ENCODE peak calls at places on chromosomes 12 and 14, in five cellular contexts. F is foreskin fibroblast, P is upper lobe of left lung, H is fibroblast of lung, B is HCT116. Z is an unnamed sample.

GRCh38 chr14:56116128-56116900 is 1.9 kb upstream of the PELI2 start:
- DNase-seq in F (no peak), P (no peak), H (no peak), B (no peak), Z (no peak)

GRCh38 chr12:28424965-28425364 is 234.7 kb downstream of the CCDC91 start:
- DNase-seq in F (no peak), P (no peak), H (peak; percentile 94), B (no peak), Z (peak; percentile 45)

GRCh38 chr14:54538055-54538454 is 28.3 kb downstream of the CGRRF1 start:
- DNase-seq in F (no peak), P (no peak), H (no peak), B (no peak), Z (no peak)

GRCh38 chr14:28823245-28823644 is 56.7 kb downstream of the FOXG1 start:
- DNase-seq in F (no peak), P (no peak), H (no peak), B (no peak), Z (no peak)

GRCh38 chr12:127779301-127780045 is 487.5 kb upstream of the TMEM132C start:
- DNase-seq in F (no peak), P (no peak), H (peak; percentile 28), B (no peak), Z (peak; percentile 1)

GRCh38 chr12:121443193-121443829 is 43.4 kb downstream of the RNF34 start:
- DNase-seq in F (peak; percentile 67), P (peak; percentile 94), H (peak; percentile 50), B (peak; percentile 24), Z (peak; percentile 70)

GRCh38 chr12:21073129-21073528 is 57.9 kb upstream of the SLCO1B1 start:
- DNase-seq in F (no peak), P (no peak), H (peak; percentile 3), B (peak; percentile 45), Z (no peak)

GRCh38 chr14:104650057-104650980 is 39.1 kb upstream of the INF2 start:
- DNase-seq in F (peak; percentile 35), P (peak; percentile 95), H (peak; percentile 29), B (no peak), Z (peak; percentile 28)

GRCh38 chr14:60646202-60646886 is 2.9 kb downstream of the SIX1 start:
- DNase-seq in F (no peak), P (no peak), H (no peak), B (no peak), Z (no peak)

GRCh38 chr14:60648169-60648933 is 926 bp downstream of the SIX1 start:
- DNase-seq in F (no peak), P (peak; percentile 86), H (no peak), B (no peak), Z (peak; percentile 18)

GRCh38 chr14:60647837-60648168 is 1.5 kb downstream of the SIX1 start:
- DNase-seq in F (no peak), P (peak; percentile 70), H (no peak), B (no peak), Z (no peak)

GRCh38 chr14:60648934-60649814 is at the start of gene SIX1:
- DNase-seq in F (peak; percentile 96), P (peak; percentile 91), H (peak; percentile 90), B (peak; percentile 62), Z (peak; percentile 92)

GRCh38 chr14:60647081-60647836 is 2.0 kb downstream of the SIX1 start:
- DNase-seq in F (no peak), P (peak; percentile 81), H (peak; percentile 47), B (no peak), Z (peak; percentile 56)
- H3K4me3 ChIP-seq in F (peak overlapping the region; percentile 76), P (no peak overlapping the region), H (peak overlapping the region; percentile 89), B (no peak overlapping the region), Z (peak overlapping the region; percentile 70)

GRCh38 chr12:107127482-107128185 is 34.3 kb upstream of the CRY1 start:
- DNase-seq in F (no peak), P (no peak), H (no peak), B (no peak), Z (no peak)

GRCh38 chr12:107125833-107126232 is 32.5 kb upstream of the CRY1 start:
- DNase-seq in F (no peak), P (no peak), H (no peak), B (no peak), Z (no peak)

GRCh38 chr12:107129315-107129930 is 36.1 kb upstream of the CRY1 start:
- DNase-seq in F (no peak), P (no peak), H (no peak), B (no peak), Z (no peak)

GRCh38 chr12:107130830-107131760 is 37.7 kb upstream of the CRY1 start:
- DNase-seq in F (no peak), P (no peak), H (no peak), B (no peak), Z (no peak)

DNA sequence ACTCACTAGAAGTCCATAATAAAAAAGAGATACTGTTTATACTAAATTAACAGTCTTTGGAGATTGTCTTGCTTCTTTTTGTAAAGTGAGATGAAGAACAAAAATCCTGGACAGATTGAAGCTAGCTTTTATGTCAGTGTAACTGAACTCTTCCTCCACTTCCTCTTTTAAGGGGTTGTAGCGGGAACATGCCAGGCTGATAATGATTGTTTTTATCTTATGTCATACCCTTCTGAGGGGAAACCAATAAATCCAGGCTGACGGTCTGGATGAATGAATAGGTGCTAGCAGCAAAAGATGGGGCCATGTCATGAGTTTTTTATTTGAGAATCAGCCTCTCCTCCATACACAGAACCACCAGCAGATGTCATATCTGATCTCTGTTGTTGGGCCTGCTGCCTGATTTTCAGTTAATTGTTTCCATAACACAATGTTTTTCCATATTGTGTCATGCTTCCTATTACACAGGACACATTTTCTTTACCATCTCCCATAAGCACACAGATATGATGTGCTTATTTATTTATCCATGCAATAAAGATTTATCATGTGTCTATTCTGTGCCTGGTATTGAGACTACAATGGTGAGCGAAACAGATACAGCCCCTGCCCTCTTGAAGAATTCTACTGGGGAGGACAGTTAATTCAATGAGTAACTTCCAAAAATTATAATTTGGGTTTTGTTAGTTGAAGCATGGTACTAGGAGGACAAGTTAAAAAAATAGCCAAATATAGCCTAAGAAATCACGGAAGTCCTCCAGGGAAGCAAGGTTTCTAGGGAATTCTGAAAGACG is 33.5 kb upstream of the CRY1 start:
- DNase-seq in F (peak; percentile 16), P (no peak), H (peak; percentile 11), B (peak; percentile 4), Z (peak; percentile 39)
- TF ChIP-seq CTCF in F (peak; percentile 41), P (no peak), H (peak; percentile 49), B (peak; percentile 57), Z (peak; percentile 61)

GRCh38 chr12:124173692-124174091 is 121.2 kb upstream of the RFLNA start:
- DNase-seq in F (no peak), P (no peak), H (no peak), B (no peak), Z (no peak)
- H3K4me3 ChIP-seq in F (no peak overlapping the region), P (no peak overlapping the region), H (no peak overlapping the region), B (no peak overlapping the region), Z (no peak overlapping the region)

GRCh38 chr12:42407306-42407705 is 81.3 kb downstream of the PPHLN1 start:
- DNase-seq in F (peak; percentile 18), P (no peak), H (peak; percentile 14), B (no peak), Z (peak; percentile 4)

GRCh38 chr12:42410345-42410744 is 84.4 kb downstream of the PPHLN1 start:
- DNase-seq in F (no peak), P (no peak), H (peak; percentile 41), B (no peak), Z (no peak)

GRCh38 chr12:42409471-42409870 is 83.5 kb downstream of the PPHLN1 start:
- DNase-seq in F (no peak), P (no peak), H (no peak), B (no peak), Z (no peak)
- TF ChIP-seq CTCF in F (no peak), P (no peak), H (no peak), B (no peak), Z (no peak)

GRCh38 chr12:106429043-106429552 is 71.5 kb downstream of the POLR3B start:
- DNase-seq in F (no peak), P (no peak), H (no peak), B (no peak), Z (no peak)
- H3K4me3 ChIP-seq in F (no peak overlapping the region), P (no peak overlapping the region), H (no peak overlapping the region), B (no peak overlapping the region), Z (no peak overlapping the region)

GRCh38 chr12:100992194-100992593 is 197.6 kb downstream of the ANO4 start:
- DNase-seq in F (no peak), P (no peak), H (no peak), B (no peak), Z (no peak)

GRCh38 chr12:100995771-100996170 is 201.2 kb downstream of the ANO4 start:
- DNase-seq in F (no peak), P (no peak), H (peak; percentile 70), B (no peak), Z (no peak)

GRCh38 chr12:100995201-100995600 is 200.6 kb downstream of the ANO4 start:
- DNase-seq in F (peak; percentile 15), P (no peak), H (peak; percentile 87), B (no peak), Z (peak; percentile 37)

GRCh38 chr12:100991059-100991562 is 196.5 kb downstream of the ANO4 start:
- DNase-seq in F (no peak), P (no peak), H (no peak), B (no peak), Z (no peak)

GRCh38 chr12:100993916-100994315 is 199.3 kb downstream of the ANO4 start:
- DNase-seq in F (no peak), P (no peak), H (no peak), B (no peak), Z (no peak)
- TF ChIP-seq CTCF in F (no peak), P (no peak), H (no peak), B (no peak), Z (no peak)